ENCODE peak calls at places on chromosome 6, in ten cellular contexts. S is RWPE1, Q is neural crest cell, M is AG10803, H is progenitor cell of endocrine pancreas, W is fibroblast of lung, C is kidney, I is B cell, E is GM20000, K is A549. U is an unnamed sample.

GRCh38 chr6:121849477-121849876 is 414.0 kb downstream of the GJA1 start:
- DNase-seq in M (peak), H (peak), K (peak), E (peak), S (peak), C (no peak), Q (peak), W (peak), I (no peak), U (peak)

GRCh38 chr6:122752493-122752892 is 27.0 kb upstream of the FABP7 start:
- DNase-seq in E (no peak), I (no peak), W (no peak), S (no peak), H (no peak), M (no peak), K (no peak), Q (no peak), C (no peak), U (no peak)

GRCh38 chr6:125950293-125950692 is 6.3 kb upstream of the HINT3 start:
- DNase-seq in I (no peak), K (peak), C (no peak), M (peak), Q (no peak), H (no peak), S (peak), E (no peak), W (peak), U (no peak)

GRCh38 chr6:49551126-49551865 is 828 bp downstream of the C6orf141 start:
- DNase-seq in I (no peak), H (peak), E (peak), K (peak), W (peak), S (no peak), M (peak), Q (peak), C (peak), U (peak)

GRCh38 chr6:110618591-110619267 is 142.3 kb upstream of the SLC22A16 start:
- DNase-seq in E (peak), K (peak), H (no peak), M (no peak), I (no peak), Q (no peak), C (no peak), W (no peak), S (peak), U (peak)

GRCh38 chr6:48278261-48278660 is 167.3 kb upstream of the PTCHD4 start:
- DNase-seq in E (no peak), M (no peak), I (no peak), H (no peak), C (no peak), K (no peak), Q (no peak), S (no peak), W (no peak), U (no peak)

GRCh38 chr6:130600880-130601341 is 226.3 kb upstream of the SMLR1 start:
- DNase-seq in C (no peak), K (no peak), E (no peak), W (peak), Q (no peak), H (no peak), I (no peak), M (peak), S (no peak), U (no peak)

GRCh38 chr6:16481680-16482079 is 243.3 kb downstream of the GMPR start:
- DNase-seq in Q (no peak), H (no peak), W (no peak), C (no peak), E (no peak), K (no peak), I (no peak), S (no peak), M (no peak), U (no peak)

GRCh38 chr6:143468026-143468425 is 17.4 kb downstream of the PEX3 start:
- DNase-seq in W (no peak), M (no peak), K (no peak), I (no peak), Q (no peak), E (no peak), H (no peak), C (no peak), S (peak), U (no peak)

GRCh38 chr6:97215157-97215769 is 67.8 kb downstream of the MMS22L start:
- DNase-seq in E (peak), S (no peak), I (no peak), Q (peak), H (peak), W (peak), M (peak), K (peak), C (no peak), U (no peak)

GRCh38 chr6:15244605-15245360 is 1.1 kb upstream of the JARID2 start:
- DNase-seq in Q (peak), M (peak), H (peak), I (peak), C (peak), E (peak), W (peak), K (peak), S (peak), U (peak)

GRCh38 chr6:143405381-143406154 is 44.9 kb downstream of the ADAT2 start:
- DNase-seq in W (peak), K (no peak), Q (no peak), H (no peak), M (peak), I (no peak), E (no peak), C (no peak), S (peak), U (no peak)

GRCh38 chr6:14732845-14733757 is 512.8 kb upstream of the JARID2 start:
- DNase-seq in M (peak), K (peak), E (no peak), W (peak), I (no peak), S (peak), C (no peak), Q (no peak), H (no peak), U (no peak)

GRCh38 chr6:83696674-83697073 is 12.2 kb downstream of the SNAP91 start:
- DNase-seq in E (no peak), C (no peak), K (no peak), I (no peak), S (peak), Q (no peak), M (no peak), W (peak), H (no peak), U (no peak)

GRCh38 chr6:144064402-144064830 is 31.0 kb downstream of the SF3B5 start:
- DNase-seq in Q (peak), H (peak), W (no peak), E (peak), I (peak), M (no peak), C (peak), S (no peak), K (no peak), U (peak)

GRCh38 chr6:137357263-137357947 is 136.8 kb downstream of the OLIG3 start:
- DNase-seq in C (no peak), Q (peak), S (no peak), I (no peak), M (no peak), K (no peak), H (no peak), W (no peak), E (no peak), U (no peak)

GRCh38 chr6:135018057-135018456 is 36.6 kb downstream of the HBS1L start:
- DNase-seq in K (no peak), S (no peak), W (no peak), H (no peak), M (no peak), Q (no peak), I (no peak), E (no peak), C (no peak), U (no peak)

GRCh38 chr6:54801669-54802068 is 44.9 kb upstream of the FAM83B start:
- DNase-seq in E (no peak), I (no peak), K (peak), C (no peak), H (no peak), M (peak), S (peak), Q (no peak), W (peak), U (no peak)

GRCh38 chr6:145247677-145248419 is 487.5 kb downstream of the EPM2A start:
- DNase-seq in Q (no peak), M (peak), C (no peak), E (no peak), W (peak), H (no peak), S (peak), I (no peak), K (peak), U (no peak)

GRCh38 chr6:11188161-11188915 is 44.1 kb downstream of the NEDD9 start:
- DNase-seq in S (peak), H (no peak), E (no peak), M (no peak), Q (no peak), C (no peak), I (no peak), W (no peak), K (peak), U (no peak)

GRCh38 chr6:132388291-132388690 is 13.0 kb downstream of the MOXD1 start:
- DNase-seq in K (no peak), E (no peak), C (no peak), S (no peak), H (no peak), M (no peak), I (no peak), Q (no peak), W (peak), U (no peak)

GRCh38 chr6:81023007-81023582 is 729.4 kb downstream of the TENT5A start:
- DNase-seq in M (no peak), K (peak), E (no peak), Q (no peak), H (no peak), W (peak), C (no peak), S (no peak), I (no peak), U (no peak)

GRCh38 chr6:135851442-135852271 is at the start of gene PDE7B:
- DNase-seq in C (peak), Q (peak), M (peak), H (no peak), E (peak), I (peak), W (peak), K (peak), S (peak), U (peak)

GRCh38 chr6:38378801-38379200 is 260.9 kb downstream of the BTBD9 start:
- DNase-seq in M (no peak), E (no peak), S (no peak), W (peak), K (peak), H (no peak), Q (no peak), I (no peak), C (no peak), U (no peak)

GRCh38 chr6:113049190-113049589 is 702.1 kb downstream of the RFPL4B start:
- DNase-seq in K (no peak), S (no peak), C (no peak), I (no peak), M (peak), E (no peak), Q (no peak), H (no peak), W (peak), U (no peak)

GRCh38 chr6:64266351-64266821 is 630.8 kb downstream of the PHF3 start:
- DNase-seq in E (peak), I (no peak), Q (no peak), W (no peak), K (no peak), H (no peak), M (no peak), C (no peak), S (no peak), U (peak)

GRCh38 chr6:19052219-19052618 is 665.1 kb downstream of the RNF144B start:
- DNase-seq in W (peak), C (no peak), S (no peak), M (peak), K (no peak), H (no peak), E (no peak), I (no peak), Q (no peak), U (no peak)

GRCh38 chr6:136647363-136647763 is 97.1 kb upstream of the MAP7 start:
- DNase-seq in Q (no peak), W (peak), M (peak), C (no peak), H (no peak), S (no peak), K (no peak), E (peak), I (no peak), U (peak)

GRCh38 chr6:118326712-118327111 is 221.4 kb upstream of the PLN start:
- DNase-seq in W (no peak), E (no peak), K (no peak), M (no peak), C (no peak), S (no peak), H (no peak), I (no peak), Q (no peak), U (no peak)

GRCh38 chr6:28944412-28945006 is 20.7 kb upstream of the TRIM27 start:
- DNase-seq in C (no peak), H (peak), K (peak), W (peak), I (no peak), E (peak), S (peak), M (peak), Q (peak), U (peak)

GRCh38 chr6:91761621-91762020 is 1174.7 kb upstream of the MAP3K7 start:
- DNase-seq in Q (no peak), C (no peak), S (no peak), E (no peak), H (no peak), W (no peak), K (no peak), I (no peak), M (no peak), U (no peak)

GRCh38 chr6:108123946-108124345 is 41.9 kb upstream of the NR2E1 start:
- DNase-seq in M (no peak), C (no peak), S (no peak), E (no peak), K (no peak), I (no peak), Q (no peak), W (no peak), H (no peak), U (no peak)

GRCh38 chr6:170473226-170473789 is 79.8 kb downstream of the PSMB1 start:
- DNase-seq in W (no peak), M (no peak), E (no peak), I (no peak), C (no peak), Q (no peak), H (no peak), K (no peak), S (no peak), U (no peak)

GRCh38 chr6:52312461-52312860 is 27.9 kb upstream of the MCM3 start:
- DNase-seq in Q (no peak), W (no peak), I (no peak), S (no peak), C (no peak), M (no peak), K (no peak), E (no peak), H (no peak), U (no peak)

GRCh38 chr6:83536034-83536646 is 23.8 kb downstream of the PRSS35 start:
- DNase-seq in K (peak), Q (peak), M (peak), C (no peak), E (peak), I (no peak), W (peak), S (no peak), H (peak), U (peak)

GRCh38 chr6:41775293-41775882 is 4.3 kb downstream of the FRS3 start:
- DNase-seq in K (no peak), M (no peak), W (no peak), H (no peak), E (no peak), I (no peak), C (no peak), Q (no peak), S (no peak), U (no peak)

GRCh38 chr6:76416821-76417605 is 344.6 kb upstream of the IMPG1 start:
- DNase-seq in H (no peak), E (no peak), S (no peak), W (no peak), Q (no peak), I (no peak), M (no peak), K (no peak), C (no peak), U (no peak)

DNA sequence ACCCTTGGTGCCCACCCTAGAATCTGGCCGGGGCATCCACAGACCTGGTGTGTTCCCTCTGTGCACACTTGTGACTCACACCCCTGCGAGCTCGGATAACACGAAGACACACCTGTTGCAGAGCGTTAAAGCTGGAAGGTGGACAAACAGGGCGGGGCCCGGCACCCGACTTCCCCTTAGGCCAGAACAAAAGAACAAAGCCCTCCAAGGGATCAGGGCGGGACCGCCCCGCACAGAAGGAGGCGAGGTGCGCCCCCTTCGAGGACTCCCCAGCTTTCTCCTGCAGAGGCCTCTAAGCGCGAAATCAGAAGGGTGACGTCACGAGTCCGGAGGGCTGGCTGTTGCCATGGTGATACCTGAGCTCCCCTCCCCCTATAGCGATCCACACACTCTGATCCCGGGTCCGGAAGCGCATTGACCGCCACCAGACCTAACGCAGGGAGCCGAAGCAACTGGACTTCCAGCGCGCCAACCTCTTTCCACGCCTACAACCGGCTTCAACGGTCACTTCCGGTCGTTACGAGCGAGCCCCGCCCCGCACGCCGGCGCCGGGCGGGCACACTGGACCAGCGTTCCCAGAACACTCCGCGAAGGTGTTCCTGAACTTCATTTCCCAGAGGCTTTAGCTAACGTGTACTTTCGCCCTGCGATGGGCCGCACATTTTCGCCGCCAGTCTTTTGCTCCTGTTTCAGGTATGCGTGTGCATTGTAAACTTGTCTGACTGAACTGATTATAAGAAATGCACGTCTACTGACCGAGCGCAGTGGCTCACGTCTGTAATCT is at the start of gene ZNF184:
- DNase-seq in S (peak), I (peak), Q (peak), K (peak), E (peak), C (peak), H (peak), M (peak), W (peak), U (peak)
- TF ChIP-seq CTCF in S (no peak), I (peak), Q (no peak), K (no peak), E (no peak), C (no peak), H (peak), M (peak), W (no peak), U (no peak)

GRCh38 chr6:344816-345340 is 46.7 kb upstream of the IRF4 start:
- DNase-seq in K (no peak), M (peak), H (no peak), C (peak), Q (no peak), W (peak), S (no peak), I (no peak), E (no peak), U (no peak)

GRCh38 chr6:345747-346388 is 45.7 kb upstream of the IRF4 start:
- DNase-seq in C (peak), E (no peak), M (peak), S (no peak), H (no peak), I (no peak), K (no peak), Q (no peak), W (peak), U (no peak)

GRCh38 chr6:347951-348859 is 43.3 kb upstream of the IRF4 start:
- DNase-seq in W (no peak), E (no peak), Q (no peak), K (no peak), S (no peak), H (no peak), M (no peak), I (no peak), C (peak), U (no peak)

GRCh38 chr6:347232-347631 is 44.3 kb upstream of the IRF4 start:
- DNase-seq in I (peak), H (no peak), C (peak), W (no peak), S (no peak), Q (no peak), M (no peak), K (no peak), E (peak), U (peak)

DNA sequence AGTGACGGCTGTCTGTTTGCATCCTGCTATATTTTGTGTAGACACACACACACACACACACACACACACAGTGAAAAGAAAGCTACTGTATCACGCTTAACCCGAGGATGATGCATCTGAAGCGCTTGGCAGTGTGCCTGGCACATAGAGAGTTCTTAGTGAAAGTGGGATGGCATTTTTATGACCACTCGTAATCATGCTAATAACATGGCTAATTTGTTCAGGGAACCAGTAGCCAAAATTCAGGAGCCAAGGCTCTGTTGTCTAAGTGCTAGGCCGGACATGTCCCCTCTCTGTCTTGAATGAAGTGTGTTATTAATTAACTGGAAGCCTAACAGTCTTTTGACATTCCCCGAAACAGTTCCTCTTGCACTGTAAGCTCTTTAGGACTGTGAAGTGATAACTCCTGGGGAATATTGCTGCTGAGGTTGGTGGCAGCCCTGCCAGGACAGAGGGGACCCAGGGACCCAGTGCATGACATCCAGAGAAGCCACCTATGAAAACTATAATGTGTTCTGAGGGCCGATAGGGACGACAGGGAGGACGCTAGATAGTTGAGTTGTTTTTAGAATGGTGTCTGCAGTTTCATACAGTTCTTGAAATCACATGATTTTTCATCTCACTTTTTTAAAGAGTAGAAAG is 45.0 kb upstream of the IRF4 start:
- DNase-seq in S (no peak), W (peak), Q (no peak), H (no peak), K (no peak), C (peak), I (no peak), M (peak), E (no peak), U (no peak)
- TF ChIP-seq CTCF in S (no peak), W (no peak), Q (no peak), H (no peak), K (no peak), C (no peak), I (no peak), M (no peak), E (no peak), U (no peak)

DNA sequence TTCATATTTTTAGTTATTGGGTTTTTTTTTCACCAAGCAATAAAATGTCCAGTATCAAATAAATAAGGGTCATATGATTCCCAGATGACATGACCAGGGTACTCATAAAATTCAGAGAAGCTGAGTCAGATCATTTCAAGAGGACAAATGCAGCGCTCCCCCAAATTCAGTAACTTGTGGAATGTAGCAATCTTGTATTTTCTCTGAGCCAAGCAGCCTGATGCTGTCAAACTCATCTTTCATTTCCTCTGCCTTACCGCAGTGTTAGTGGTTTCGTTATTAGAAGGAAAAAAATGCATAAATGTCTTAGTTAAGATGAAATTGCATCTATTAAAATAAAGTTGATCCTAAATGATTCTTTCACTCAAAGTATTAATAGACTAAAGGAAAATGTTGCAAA is 57.8 kb upstream of the EDN1 start:
- DNase-seq in C (no peak), M (peak), E (peak), H (no peak), I (no peak), S (no peak), W (peak), Q (no peak), K (no peak), U (no peak)
- TF ChIP-seq CTCF in C (no peak), M (no peak), E (no peak), H (no peak), I (no peak), S (no peak), W (no peak), Q (no peak), K (no peak), U (no peak)

DNA sequence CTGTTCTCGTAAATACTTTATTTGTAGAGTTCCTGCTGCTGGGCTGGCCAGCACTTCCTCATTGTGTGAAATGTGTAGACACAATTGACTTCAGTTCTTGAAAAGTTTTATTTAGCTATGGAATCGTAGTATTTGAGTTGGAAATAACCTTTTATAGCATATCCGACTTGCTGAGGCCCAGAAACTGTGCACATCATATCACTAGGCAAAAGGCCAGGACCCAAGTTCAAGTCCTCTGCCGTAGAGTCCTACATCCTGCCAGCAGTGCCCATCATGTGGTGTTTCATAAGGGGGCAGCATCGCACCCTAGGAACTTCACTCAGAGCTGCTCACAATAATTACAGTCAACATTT is 207.7 kb upstream of the SNX9 start:
- DNase-seq in H (no peak), C (no peak), I (peak), S (no peak), K (peak), W (no peak), E (no peak), M (peak), Q (no peak), U (no peak)
- TF ChIP-seq CTCF in H (no peak), C (no peak), I (no peak), S (no peak), K (no peak), W (peak), E (no peak), M (no peak), Q (no peak), U (no peak)

U was measured in GM13976.